ENCODE peak calls at places on chromosomes 5 and 9, in nine cellular contexts. X, Z, S, W, Y, P, Q, L and M are unnamed samples.

GRCh38 chr5:82820188-82820587 is 257.0 kb downstream of the TMEM167A start:
- DNase-seq in X (no peak), Z (no peak), S (peak; percentile 9), W (no peak), Y (no peak), P (no peak), Q (no peak), L (no peak), M (no peak)

GRCh38 chr9:93898502-93899426 is 56.4 kb downstream of the BARX1 start:
- DNase-seq in X (no peak), Z (no peak), S (no peak), W (no peak), Y (no peak), P (no peak), Q (no peak), L (no peak), M (no peak)

GRCh38 chr5:178201927-178202235 is 2.5 kb upstream of the HNRNPAB start:
- DNase-seq in X (no peak), Z (no peak), S (no peak), W (peak; percentile 85), Y (no peak), P (no peak), Q (no peak), L (peak; percentile 73), M (no peak)

GRCh38 chr5:112533315-112533867 is 114.3 kb upstream of the EPB41L4A start:
- DNase-seq in X (no peak), Z (peak; percentile 58), S (peak; percentile 23), W (no peak), Y (no peak), P (no peak), Q (no peak), L (no peak), M (no peak)

GRCh38 chr5:77844408-77845272 is 68.5 kb upstream of the TBCA start:
- DNase-seq in X (no peak), Z (no peak), S (no peak), W (no peak), Y (no peak), P (no peak), Q (no peak), L (no peak), M (no peak)

GRCh38 chr9:129412814-129413536 is 207.9 kb downstream of the C9orf50 start:
- DNase-seq in X (peak; percentile 83), Z (peak; percentile 59), S (peak; percentile 51), W (peak; percentile 63), Y (peak; percentile 43), P (no peak), Q (no peak), L (peak; percentile 16), M (peak; percentile 69)

GRCh38 chr5:9557696-9558095 is 11.8 kb upstream of the SEMA5A start:
- DNase-seq in X (no peak), Z (peak; percentile 65), S (peak; percentile 42), W (no peak), Y (no peak), P (no peak), Q (no peak), L (no peak), M (no peak)

GRCh38 chr9:5643005-5643624 is 14.2 kb downstream of the RIC1 start:
- DNase-seq in X (no peak), Z (no peak), S (no peak), W (no peak), Y (no peak), P (no peak), Q (no peak), L (no peak), M (no peak)

GRCh38 chr9:110977259-110977709 is 61.0 kb downstream of the LPAR1 start:
- DNase-seq in X (no peak), Z (peak; percentile 43), S (peak; percentile 69), W (no peak), Y (no peak), P (peak; percentile 55), Q (no peak), L (no peak), M (peak; percentile 75)

GRCh38 chr5:134585966-134586365 is 46.7 kb downstream of the SAR1B start:
- DNase-seq in X (no peak), Z (no peak), S (no peak), W (no peak), Y (no peak), P (no peak), Q (no peak), L (no peak), M (no peak)

GRCh38 chr5:67921004-67921601 is 294.5 kb upstream of the PIK3R1 start:
- DNase-seq in X (no peak), Z (no peak), S (no peak), W (no peak), Y (no peak), P (no peak), Q (no peak), L (no peak), M (no peak)

GRCh38 chr9:114448706-114449105 is 56.6 kb downstream of the WHRN start:
- DNase-seq in X (no peak), Z (peak; percentile 91), S (peak; percentile 93), W (peak; percentile 38), Y (no peak), P (no peak), Q (no peak), L (no peak), M (no peak)

GRCh38 chr9:14827805-14828204 is 82.4 kb downstream of the FREM1 start:
- DNase-seq in X (no peak), Z (no peak), S (no peak), W (no peak), Y (no peak), P (no peak), Q (no peak), L (no peak), M (no peak)

GRCh38 chr5:180104131-180104530 is 32.6 kb upstream of the RNF130 start:
- DNase-seq in X (no peak), Z (no peak), S (no peak), W (no peak), Y (no peak), P (no peak), Q (no peak), L (no peak), M (no peak)

GRCh38 chr5:81838307-81838906 is 87.5 kb upstream of the SSBP2 start:
- DNase-seq in X (no peak), Z (peak; percentile 21), S (peak; percentile 23), W (peak; percentile 54), Y (peak; percentile 46), P (no peak), Q (no peak), L (no peak), M (peak; percentile 57)

GRCh38 chr9:98501776-98502175 is 207.0 kb downstream of the GABBR2 start:
- DNase-seq in X (no peak), Z (no peak), S (no peak), W (no peak), Y (no peak), P (no peak), Q (no peak), L (no peak), M (no peak)

GRCh38 chr9:14314424-14314928 is 535 bp upstream of the NFIB start:
- DNase-seq in X (peak; percentile 78), Z (peak; percentile 84), S (peak; percentile 96), W (no peak), Y (no peak), P (peak; percentile 89), Q (peak; percentile 89), L (no peak), M (peak; percentile 86)

GRCh38 chr5:133330956-133331355 is 279.1 kb downstream of the HSPA4 start:
- DNase-seq in X (no peak), Z (no peak), S (no peak), W (no peak), Y (no peak), P (no peak), Q (no peak), L (no peak), M (no peak)

GRCh38 chr5:102975457-102976182 is 144.3 kb downstream of the GIN1 start:
- DNase-seq in X (no peak), Z (peak; percentile 8), S (no peak), W (no peak), Y (no peak), P (no peak), Q (no peak), L (no peak), M (peak; percentile 28)